ENCODE peak calls at places on chromosome 15, in seven cellular contexts. F, C, E, Y, Z, W and I are unnamed samples.

GRCh38 chr15:36161781-36162212 is 417.6 kb upstream of the CDIN1 start:
- DNase-seq in F (no peak), C (peak), E (no peak), Y (no peak), Z (no peak), W (no peak), I (no peak)

GRCh38 chr15:78050851-78051250 is 26.7 kb downstream of the TBC1D2B start:
- DNase-seq in F (no peak), C (peak), E (no peak), Y (no peak), Z (no peak), W (peak), I (no peak)

GRCh38 chr15:70276401-70276800 is 178.7 kb upstream of the TLE3 start:
- DNase-seq in F (no peak), C (no peak), E (no peak), Y (no peak), Z (no peak), W (no peak), I (no peak)

GRCh38 chr15:39908186-39908585 is 11.9 kb downstream of the GPR176 start:
- DNase-seq in F (no peak), C (peak), E (no peak), Y (no peak), Z (no peak), W (no peak), I (no peak)

GRCh38 chr15:63052961-63053698 is 10.6 kb downstream of the TPM1 start:
- DNase-seq in F (no peak), C (peak), E (peak), Y (no peak), Z (no peak), W (no peak), I (no peak)

GRCh38 chr15:78979456-78980320 is 34.8 kb upstream of the CTSH start:
- DNase-seq in F (no peak), C (peak), E (peak), Y (no peak), Z (peak), W (no peak), I (peak)

GRCh38 chr15:47812436-47813109 is 95.3 kb downstream of the SEMA6D start:
- DNase-seq in F (no peak), C (peak), E (peak), Y (no peak), Z (no peak), W (no peak), I (peak)

GRCh38 chr15:28975766-28976179 is 90.0 kb downstream of the APBA2 start:
- DNase-seq in F (peak), C (peak), E (no peak), Y (peak), Z (peak), W (peak), I (peak)

GRCh38 chr15:58344164-58345070 is 87.4 kb upstream of the LIPC start:
- DNase-seq in F (no peak), C (no peak), E (no peak), Y (no peak), Z (no peak), W (no peak), I (no peak)

GRCh38 chr15:85330941-85331588 is 49.3 kb upstream of the AKAP13 start:
- DNase-seq in F (peak), C (peak), E (peak), Y (peak), Z (peak), W (peak), I (peak)

GRCh38 chr15:71133734-71134464 is 18.6 kb downstream of the THSD4 start:
- DNase-seq in F (no peak), C (no peak), E (no peak), Y (no peak), Z (no peak), W (no peak), I (no peak)

GRCh38 chr15:72515591-72516389 is 41.7 kb downstream of the ARIH1 start:
- DNase-seq in F (no peak), C (no peak), E (no peak), Y (no peak), Z (no peak), W (no peak), I (no peak)

GRCh38 chr15:46061002-46061401 is 426.2 kb downstream of the SQOR start:
- DNase-seq in F (no peak), C (no peak), E (no peak), Y (no peak), Z (no peak), W (no peak), I (no peak)

GRCh38 chr15:37586976-37587375 is 347.5 kb upstream of the TMCO5A start:
- DNase-seq in F (no peak), C (peak), E (no peak), Y (no peak), Z (no peak), W (no peak), I (no peak)

GRCh38 chr15:93321881-93322282 is 232.9 kb upstream of the RGMA start:
- DNase-seq in F (no peak), C (peak), E (peak), Y (no peak), Z (no peak), W (no peak), I (no peak)

GRCh38 chr15:68339481-68339880 is 61.9 kb downstream of the FEM1B start:
- DNase-seq in F (no peak), C (no peak), E (no peak), Y (no peak), Z (no peak), W (no peak), I (no peak)

GRCh38 chr15:39040861-39041260 is 476.2 kb upstream of the RASGRP1 start:
- DNase-seq in F (no peak), C (no peak), E (no peak), Y (no peak), Z (no peak), W (no peak), I (no peak)

GRCh38 chr15:29113336-29114276 is 156.0 kb downstream of the NSMCE3 start:
- DNase-seq in F (no peak), C (no peak), E (no peak), Y (no peak), Z (no peak), W (peak), I (no peak)